ENCODE peak calls at places on chromosomes 5 and 9, in six cellular contexts. T is stimulated activated CD4-positive, alpha-beta T cell treated with anti-CD3 and anti-CD28 coated beads, Interleukin-15, amount 100 ng/mL, for 24 hours; S is EL; R is bronchial epithelial cell; C is stimulated activated CD8-positive, alpha-beta memory T cell treated with anti-CD3 and anti-CD28 coated beads, Interleukin-7, amount 100 ng/mL, for 24 hours; D is endothelial cell of umbilical vein. L is an unnamed sample.

GRCh38 chr5:16520806-16521205 is 55.2 kb upstream of the ZNF622 start:
- DNase-seq in T (no peak), S (no peak), R (no peak), C (no peak), D (no peak), L (no peak)

GRCh38 chr9:38390442-38390841 is 2.1 kb upstream of the ALDH1B1 start:
- DNase-seq in T (no peak), S (no peak), R (no peak), C (no peak), D (no peak), L (no peak)

GRCh38 chr5:178996156-178996555 is 1.0 kb upstream of the GRM6 start:
- DNase-seq in T (no peak), S (no peak), R (no peak), C (no peak), D (no peak), L (no peak)

GRCh38 chr5:123549256-123549904 is 37.4 kb downstream of the CSNK1G3 start:
- DNase-seq in T (peak), S (no peak), R (no peak), C (no peak), D (no peak), L (peak)

GRCh38 chr5:160166069-160166972 is 47.1 kb upstream of the PWWP2A start:
- DNase-seq in T (no peak), S (no peak), R (no peak), C (no peak), D (no peak), L (no peak)

GRCh38 chr5:173742432-173742816 is 126.0 kb upstream of the BOD1 start:
- DNase-seq in T (peak), S (no peak), R (no peak), C (no peak), D (no peak), L (no peak)

GRCh38 chr9:5845147-5845531 is 12.2 kb upstream of the ERMP1 start:
- DNase-seq in T (no peak), S (no peak), R (no peak), C (no peak), D (no peak), L (no peak)

GRCh38 chr5:134132372-134133212 is 18.1 kb downstream of the TCF7 start:
- DNase-seq in T (peak), S (no peak), R (no peak), C (no peak), D (no peak), L (no peak)

GRCh38 chr5:175572922-175573321 is 84.9 kb upstream of the HRH2 start:
- DNase-seq in T (no peak), S (peak), R (peak), C (no peak), D (no peak), L (peak)

L was measured in dermis blood vessel endothelial cell.